ENCODE peak calls at places on chromosomes 5 and 9, in four cellular contexts. One of them, this sample, is unnamed.

GRCh38 chr9:92480332-92480771 is 2.0 kb downstream of the ASPN start:
- DNase-seq in T-helper 1 cell: no peak
- DNase-seq in left ventricle myocardium inferior: no peak
- DNase-seq in pulmonary artery endothelial cell: peak; percentile 15
- DNase-seq in this sample: no peak

GRCh38 chr5:158754018-158754514 is 345.6 kb downstream of the EBF1 start:
- DNase-seq in T-helper 1 cell: no peak
- DNase-seq in left ventricle myocardium inferior: no peak
- DNase-seq in pulmonary artery endothelial cell: no peak
- DNase-seq in this sample: no peak

GRCh38 chr9:98099346-98099745 is 19.7 kb downstream of the TRIM14 start:
- DNase-seq in T-helper 1 cell: no peak
- DNase-seq in left ventricle myocardium inferior: no peak
- DNase-seq in pulmonary artery endothelial cell: no peak
- DNase-seq in this sample: no peak

GRCh38 chr9:92657296-92658094 is 12.4 kb downstream of the IPPK start:
- DNase-seq in T-helper 1 cell: no peak
- DNase-seq in left ventricle myocardium inferior: no peak
- DNase-seq in pulmonary artery endothelial cell: no peak
- DNase-seq in this sample: peak; percentile 41

GRCh38 chr5:74954919-74955318 is 88.7 kb upstream of the FAM169A start:
- DNase-seq in T-helper 1 cell: no peak
- DNase-seq in left ventricle myocardium inferior: no peak
- DNase-seq in pulmonary artery endothelial cell: no peak
- DNase-seq in this sample: no peak

GRCh38 chr5:61974680-61975079 is 331.3 kb upstream of the KIF2A start:
- DNase-seq in T-helper 1 cell: no peak
- DNase-seq in left ventricle myocardium inferior: no peak
- DNase-seq in pulmonary artery endothelial cell: no peak
- DNase-seq in this sample: no peak

GRCh38 chr5:159112436-159112835 is 12.7 kb upstream of the EBF1 start:
- DNase-seq in T-helper 1 cell: no peak
- DNase-seq in left ventricle myocardium inferior: no peak
- DNase-seq in pulmonary artery endothelial cell: no peak
- DNase-seq in this sample: no peak

GRCh38 chr9:112308576-112308975 is 24.8 kb downstream of the PTBP3 start:
- DNase-seq in T-helper 1 cell: no peak
- DNase-seq in left ventricle myocardium inferior: no peak
- DNase-seq in pulmonary artery endothelial cell: no peak
- DNase-seq in this sample: no peak

GRCh38 chr5:64865662-64866061 is 96.9 kb downstream of the CWC27 start:
- DNase-seq in T-helper 1 cell: no peak
- DNase-seq in left ventricle myocardium inferior: no peak
- DNase-seq in pulmonary artery endothelial cell: no peak
- DNase-seq in this sample: no peak

GRCh38 chr5:43484049-43484849 is 584 bp upstream of the TMEM267 start:
- DNase-seq in T-helper 1 cell: peak; percentile 78
- DNase-seq in left ventricle myocardium inferior: peak; percentile 76
- DNase-seq in pulmonary artery endothelial cell: peak; percentile 59
- DNase-seq in this sample: peak; percentile 79

GRCh38 chr9:82598254-82599039 is 464.5 kb downstream of the RASEF start:
- DNase-seq in T-helper 1 cell: no peak
- DNase-seq in left ventricle myocardium inferior: no peak
- DNase-seq in pulmonary artery endothelial cell: no peak
- DNase-seq in this sample: no peak

GRCh38 chr9:114929166-114929565 is 1.2 kb downstream of the TNFSF8 start:
- DNase-seq in T-helper 1 cell: peak; percentile 13
- DNase-seq in left ventricle myocardium inferior: no peak
- DNase-seq in pulmonary artery endothelial cell: no peak
- DNase-seq in this sample: no peak

GRCh38 chr5:168292783-168293696 is 1.6 kb downstream of the WWC1 start:
- DNase-seq in T-helper 1 cell: no peak
- DNase-seq in left ventricle myocardium inferior: no peak
- DNase-seq in pulmonary artery endothelial cell: no peak
- DNase-seq in this sample: no peak

GRCh38 chr9:80285325-80285724 is 713.6 kb downstream of the TLE4 start:
- DNase-seq in T-helper 1 cell: no peak
- DNase-seq in left ventricle myocardium inferior: no peak
- DNase-seq in pulmonary artery endothelial cell: no peak
- DNase-seq in this sample: no peak

GRCh38 chr5:1222621-1223277 is 2.4 kb upstream of the SLC6A18 start:
- DNase-seq in T-helper 1 cell: no peak
- DNase-seq in left ventricle myocardium inferior: no peak
- DNase-seq in pulmonary artery endothelial cell: no peak
- DNase-seq in this sample: no peak

GRCh38 chr5:120314201-120314600 is 149.9 kb upstream of the PRR16 start:
- DNase-seq in T-helper 1 cell: no peak
- DNase-seq in left ventricle myocardium inferior: no peak
- DNase-seq in pulmonary artery endothelial cell: no peak
- DNase-seq in this sample: no peak

GRCh38 chr5:181189962-181190710 is 14.9 kb downstream of the TRIM7 start:
- DNase-seq in T-helper 1 cell: peak; percentile 34
- DNase-seq in left ventricle myocardium inferior: no peak
- DNase-seq in pulmonary artery endothelial cell: no peak
- DNase-seq in this sample: peak; percentile 72

GRCh38 chr9:83034587-83034986 is 28.4 kb downstream of the RASEF start:
- DNase-seq in T-helper 1 cell: no peak
- DNase-seq in left ventricle myocardium inferior: no peak
- DNase-seq in pulmonary artery endothelial cell: no peak
- DNase-seq in this sample: no peak

GRCh38 chr9:107484117-107484723 is 5.3 kb downstream of the KLF4 start:
- DNase-seq in T-helper 1 cell: no peak
- DNase-seq in left ventricle myocardium inferior: no peak
- DNase-seq in pulmonary artery endothelial cell: peak; percentile 33
- DNase-seq in this sample: no peak

GRCh38 chr9:136170291-136170901 is 34.5 kb downstream of the LHX3 start:
- DNase-seq in T-helper 1 cell: peak; percentile 47
- DNase-seq in left ventricle myocardium inferior: no peak
- DNase-seq in pulmonary artery endothelial cell: no peak
- DNase-seq in this sample: peak; percentile 69

GRCh38 chr9:14340994-14341393 is 27.1 kb upstream of the NFIB start:
- DNase-seq in T-helper 1 cell: no peak
- DNase-seq in left ventricle myocardium inferior: no peak
- DNase-seq in pulmonary artery endothelial cell: no peak
- DNase-seq in this sample: no peak

GRCh38 chr9:130126721-130127429 is 45.3 kb upstream of the NCS1 start:
- DNase-seq in T-helper 1 cell: no peak
- DNase-seq in left ventricle myocardium inferior: no peak
- DNase-seq in pulmonary artery endothelial cell: no peak
- DNase-seq in this sample: no peak

GRCh38 chr9:127835930-127836586 is 18.4 kb downstream of the ENG start:
- DNase-seq in T-helper 1 cell: no peak
- DNase-seq in left ventricle myocardium inferior: no peak
- DNase-seq in pulmonary artery endothelial cell: no peak
- DNase-seq in this sample: peak; percentile 84

GRCh38 chr9:98251554-98251953 is 3.9 kb downstream of the TBC1D2 start:
- DNase-seq in T-helper 1 cell: no peak
- DNase-seq in left ventricle myocardium inferior: no peak
- DNase-seq in pulmonary artery endothelial cell: no peak
- DNase-seq in this sample: no peak

GRCh38 chr9:74281674-74282073 is 215.5 kb upstream of the RORB start:
- DNase-seq in T-helper 1 cell: no peak
- DNase-seq in left ventricle myocardium inferior: no peak
- DNase-seq in pulmonary artery endothelial cell: no peak
- DNase-seq in this sample: no peak

GRCh38 chr9:134619983-134620612 is 21.5 kb upstream of the COL5A1 start:
- DNase-seq in T-helper 1 cell: no peak
- DNase-seq in left ventricle myocardium inferior: no peak
- DNase-seq in pulmonary artery endothelial cell: no peak
- DNase-seq in this sample: no peak

GRCh38 chr9:111961575-111961974 is 65.0 kb downstream of the UGCG start:
- DNase-seq in T-helper 1 cell: no peak
- DNase-seq in left ventricle myocardium inferior: no peak
- DNase-seq in pulmonary artery endothelial cell: peak; percentile 46
- DNase-seq in this sample: no peak

GRCh38 chr9:100449420-100449819 is 22.5 kb downstream of the MSANTD3 start:
- DNase-seq in T-helper 1 cell: no peak
- DNase-seq in left ventricle myocardium inferior: no peak
- DNase-seq in pulmonary artery endothelial cell: no peak
- DNase-seq in this sample: no peak

GRCh38 chr5:90055831-90056328 is 353.7 kb downstream of the CETN3 start:
- DNase-seq in T-helper 1 cell: no peak
- DNase-seq in left ventricle myocardium inferior: no peak
- DNase-seq in pulmonary artery endothelial cell: no peak
- DNase-seq in this sample: no peak

GRCh38 chr5:178430187-178431062 is 159.8 kb downstream of the COL23A1 start:
- DNase-seq in T-helper 1 cell: no peak
- DNase-seq in left ventricle myocardium inferior: no peak
- DNase-seq in pulmonary artery endothelial cell: no peak
- DNase-seq in this sample: no peak

GRCh38 chr5:68352166-68352565 is 136.6 kb downstream of the PIK3R1 start:
- DNase-seq in T-helper 1 cell: no peak
- DNase-seq in left ventricle myocardium inferior: no peak
- DNase-seq in pulmonary artery endothelial cell: no peak
- DNase-seq in this sample: no peak

GRCh38 chr9:34254141-34254913 is 74.7 kb downstream of the KIF24 start:
- DNase-seq in T-helper 1 cell: no peak
- DNase-seq in left ventricle myocardium inferior: peak; percentile 41
- DNase-seq in pulmonary artery endothelial cell: no peak
- DNase-seq in this sample: peak; percentile 80

GRCh38 chr9:3337515-3337914 is 188.3 kb downstream of the RFX3 start:
- DNase-seq in T-helper 1 cell: no peak
- DNase-seq in left ventricle myocardium inferior: peak; percentile 16
- DNase-seq in pulmonary artery endothelial cell: peak; percentile 57
- DNase-seq in this sample: peak; percentile 58

GRCh38 chr9:131270171-131271015 is 5.9 kb downstream of the FAM78A start:
- DNase-seq in T-helper 1 cell: no peak
- DNase-seq in left ventricle myocardium inferior: peak; percentile 85
- DNase-seq in pulmonary artery endothelial cell: no peak
- DNase-seq in this sample: peak; percentile 93

GRCh38 chr9:134545213-134546211 is 96.1 kb upstream of the COL5A1 start:
- DNase-seq in T-helper 1 cell: no peak
- DNase-seq in left ventricle myocardium inferior: peak; percentile 16
- DNase-seq in pulmonary artery endothelial cell: no peak
- DNase-seq in this sample: peak; percentile 71

GRCh38 chr9:114025760-114026159 is 52.3 kb downstream of the AMBP start:
- DNase-seq in T-helper 1 cell: no peak
- DNase-seq in left ventricle myocardium inferior: no peak
- DNase-seq in pulmonary artery endothelial cell: no peak
- DNase-seq in this sample: no peak

GRCh38 chr5:77390222-77390621 is 101.9 kb downstream of the WDR41 start:
- DNase-seq in T-helper 1 cell: no peak
- DNase-seq in left ventricle myocardium inferior: no peak
- DNase-seq in pulmonary artery endothelial cell: no peak
- DNase-seq in this sample: no peak

GRCh38 chr9:128607642-128608350 is 48.9 kb downstream of the DYNC2I2 start:
- DNase-seq in T-helper 1 cell: no peak
- DNase-seq in left ventricle myocardium inferior: peak; percentile 80
- DNase-seq in pulmonary artery endothelial cell: no peak
- DNase-seq in this sample: peak; percentile 85

GRCh38 chr9:135924628-135925338 is 17.4 kb upstream of the CAMSAP1 start:
- DNase-seq in T-helper 1 cell: no peak
- DNase-seq in left ventricle myocardium inferior: no peak
- DNase-seq in pulmonary artery endothelial cell: no peak
- DNase-seq in this sample: no peak